ENCODE peak calls at places on chromosome 17, in six cellular contexts. C, Z, J, Y, O and W are unnamed samples.
A peak's percentile ranks its signal among the peaks of the same experiment; 100 is the strongest.

GRCh38 chr17:62916684-62917571 is 49.1 kb upstream of the TANC2 start:
- DNase-seq in C (no peak), Z (no peak), J (no peak), Y (no peak), O (no peak), W (no peak)

GRCh38 chr17:65496801-65497200 is 64.6 kb downstream of the AXIN2 start:
- DNase-seq in C (no peak), Z (no peak), J (no peak), Y (no peak), O (no peak), W (no peak)

GRCh38 chr17:40325156-40326013 is 16.4 kb downstream of the RARA start:
- DNase-seq in C (no peak), Z (peak; percentile 77), J (no peak), Y (no peak), O (no peak), W (no peak)

GRCh38 chr17:35892091-35892637 is 12.0 kb upstream of the CCL5 start:
- DNase-seq in C (no peak), Z (peak; percentile 75), J (no peak), Y (no peak), O (no peak), W (no peak)

GRCh38 chr17:81445642-81446500 is 50.6 kb downstream of the BAHCC1 start:
- DNase-seq in C (no peak), Z (no peak), J (no peak), Y (no peak), O (no peak), W (no peak)

GRCh38 chr17:82603981-82604448 is 44.2 kb downstream of the WDR45B start:
- DNase-seq in C (no peak), Z (peak; percentile 72), J (no peak), Y (peak; percentile 37), O (no peak), W (no peak)

GRCh38 chr17:64006361-64007088 is 8.4 kb downstream of the PRR29 start:
- DNase-seq in C (no peak), Z (no peak), J (no peak), Y (peak; percentile 80), O (peak; percentile 36), W (no peak)

GRCh38 chr17:77770331-77771105 is 188.0 kb upstream of the TNRC6C start:
- DNase-seq in C (peak; percentile 58), Z (no peak), J (no peak), Y (no peak), O (no peak), W (no peak)

GRCh38 chr17:69444023-69444422 is 29.5 kb downstream of the MAP2K6 start:
- DNase-seq in C (no peak), Z (no peak), J (no peak), Y (no peak), O (no peak), W (no peak)

GRCh38 chr17:59846391-59847165 is 46.2 kb downstream of the TUBD1 start:
- DNase-seq in C (peak; percentile 81), Z (peak; percentile 74), J (peak; percentile 94), Y (no peak), O (peak; percentile 64), W (no peak)

GRCh38 chr17:55120651-55121050 is 144.1 kb upstream of the HLF start:
- DNase-seq in C (no peak), Z (no peak), J (no peak), Y (no peak), O (no peak), W (no peak)

GRCh38 chr17:8056232-8056975 is 17.5 kb downstream of the ALOX15B start:
- DNase-seq in C (peak; percentile 26), Z (no peak), J (no peak), Y (no peak), O (peak; percentile 57), W (no peak)

GRCh38 chr17:78117027-78117981 is 11.3 kb downstream of the TMC6 start:
- DNase-seq in C (peak; percentile 41), Z (no peak), J (no peak), Y (peak; percentile 92), O (peak; percentile 59), W (no peak)

GRCh38 chr17:46771601-46772012 is 46.9 kb downstream of the WNT3 start:
- DNase-seq in C (peak; percentile 70), Z (no peak), J (no peak), Y (peak; percentile 92), O (peak; percentile 40), W (no peak)

GRCh38 chr17:73179878-73180277 is 13.0 kb upstream of the COG1 start:
- DNase-seq in C (no peak), Z (no peak), J (no peak), Y (no peak), O (no peak), W (no peak)

GRCh38 chr17:47674503-47674902 is 19.5 kb upstream of the TBKBP1 start:
- DNase-seq in C (no peak), Z (no peak), J (no peak), Y (no peak), O (no peak), W (no peak)

GRCh38 chr17:50877838-50878237 is 11.7 kb upstream of the TOB1 start:
- DNase-seq in C (no peak), Z (no peak), J (no peak), Y (no peak), O (no peak), W (no peak)

GRCh38 chr17:62816282-62816839 is 8.2 kb upstream of the MARCHF10 start:
- DNase-seq in C (no peak), Z (no peak), J (no peak), Y (no peak), O (no peak), W (no peak)

GRCh38 chr17:82294086-82294773 is 20.7 kb upstream of the CSNK1D start:
- DNase-seq in C (no peak), Z (no peak), J (no peak), Y (no peak), O (no peak), W (no peak)

GRCh38 chr17:9512323-9513168 is 63.1 kb downstream of the STX8 start:
- DNase-seq in C (peak; percentile 81), Z (no peak), J (peak; percentile 65), Y (no peak), O (no peak), W (no peak)

GRCh38 chr17:37060966-37061365 is 112.2 kb downstream of the AATF start:
- DNase-seq in C (no peak), Z (no peak), J (no peak), Y (no peak), O (no peak), W (no peak)

GRCh38 chr17:62064791-62065563 is at the start of gene MED13:
- DNase-seq in C (peak; percentile 69), Z (peak; percentile 74), J (no peak), Y (peak; percentile 91), O (peak; percentile 86), W (peak; percentile 63)

GRCh38 chr17:10447035-10447931 is 22.1 kb downstream of the MYH4 start:
- DNase-seq in C (no peak), Z (no peak), J (no peak), Y (no peak), O (no peak), W (no peak)

GRCh38 chr17:41107941-41108445 is 2.8 kb downstream of the KRTAP4-9 start:
- DNase-seq in C (no peak), Z (no peak), J (no peak), Y (no peak), O (no peak), W (no peak)

GRCh38 chr17:81842378-81842724 is 7.5 kb upstream of the PPP1R27 start:
- DNase-seq in C (no peak), Z (no peak), J (no peak), Y (no peak), O (no peak), W (no peak)

DNA sequence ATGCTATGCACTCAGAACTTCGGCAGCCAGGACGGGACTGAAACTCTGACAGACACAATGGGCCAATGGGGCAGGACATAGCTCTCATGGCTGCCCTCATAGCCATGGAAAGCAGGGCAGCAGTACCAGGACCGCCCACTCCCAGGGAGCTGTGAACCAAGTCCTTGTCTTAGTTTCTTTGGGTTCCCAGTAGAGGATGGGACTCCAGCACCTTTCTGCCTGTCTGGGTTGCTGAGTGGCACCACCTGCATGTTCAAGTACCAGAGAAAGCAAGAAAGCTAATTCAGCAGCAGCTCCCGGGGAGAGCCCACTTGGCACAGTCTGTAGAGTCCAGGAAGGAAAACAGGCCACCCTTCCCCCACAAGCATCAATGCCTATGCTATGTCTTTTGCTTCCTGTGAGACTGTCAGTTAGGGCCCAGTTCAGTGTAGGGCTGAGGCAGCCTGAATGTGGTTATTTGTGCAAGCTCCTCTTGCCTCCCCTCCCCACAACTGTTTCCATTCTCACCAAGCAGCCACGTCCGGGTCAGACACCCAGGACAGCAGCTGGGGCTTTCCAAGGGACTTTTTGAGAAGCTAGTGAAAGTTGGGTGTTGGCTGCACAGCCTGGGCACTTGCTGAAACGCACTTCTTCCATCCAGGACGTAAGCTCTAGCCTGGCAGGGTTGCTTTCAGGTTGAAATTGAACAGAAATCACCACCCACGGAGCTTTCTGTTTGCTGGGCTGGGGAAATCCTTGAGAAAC is 7.8 kb downstream of the SUPT4H1 start:
- DNase-seq in C (no peak), Z (peak; percentile 99), J (no peak), Y (no peak), O (no peak), W (peak; percentile 77)
- H3K4me3 ChIP-seq in C (no peak overlapping the region), Z (peak overlapping the region; percentile 59), J (no peak overlapping the region), Y (no peak overlapping the region), O (no peak overlapping the region), W (peak overlapping the region; percentile 66)

GRCh38 chr17:1484586-1485310 is 7.7 kb downstream of the MYO1C start:
- DNase-seq in C (peak; percentile 45), Z (peak; percentile 83), J (peak; percentile 65), Y (peak; percentile 74), O (peak; percentile 84), W (no peak)
- H3K4me3 ChIP-seq in C (peak overlapping the region; percentile 58), Z (peak overlapping the region; percentile 19), J (peak overlapping the region; percentile 60), Y (peak overlapping the region; percentile 71), O (peak overlapping the region; percentile 78), W (peak overlapping the region; percentile 33)

GRCh38 chr17:68290268-68290954 is 516 bp downstream of the SLC16A6 start:
- DNase-seq in C (peak; percentile 46), Z (peak; percentile 83), J (no peak), Y (peak; percentile 60), O (no peak), W (peak; percentile 52)

GRCh38 chr17:68288804-68289203 is 2.1 kb downstream of the SLC16A6 start:
- DNase-seq in C (no peak), Z (peak; percentile 54), J (no peak), Y (no peak), O (no peak), W (no peak)

GRCh38 chr17:68289473-68289872 is 1.5 kb downstream of the SLC16A6 start:
- DNase-seq in C (peak; percentile 18), Z (no peak), J (no peak), Y (no peak), O (no peak), W (no peak)

GRCh38 chr17:68289936-68290267 is 1.0 kb downstream of the SLC16A6 start:
- DNase-seq in C (peak; percentile 17), Z (no peak), J (no peak), Y (no peak), O (no peak), W (no peak)

DNA sequence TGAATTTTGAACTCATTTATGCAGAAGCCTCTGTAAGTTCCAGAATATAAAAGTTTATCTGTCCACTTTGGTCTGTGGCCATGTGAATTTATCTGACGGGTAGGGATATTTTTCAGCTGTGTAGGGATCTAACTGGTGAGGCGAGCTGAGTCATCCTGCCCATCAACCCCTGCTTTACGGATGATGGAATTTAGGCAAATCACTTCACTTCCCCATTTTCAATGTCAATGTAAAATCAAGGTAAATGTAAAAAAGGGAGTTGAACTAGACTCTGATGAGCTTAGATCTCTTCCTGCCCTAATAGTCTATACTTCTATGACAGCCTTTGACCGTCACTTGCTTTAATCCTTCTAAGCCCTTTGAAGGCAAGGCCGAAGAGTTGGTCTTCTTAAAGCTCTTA is 2.6 kb downstream of the SLC16A6 start:
- DNase-seq in C (peak; percentile 30), Z (no peak), J (no peak), Y (no peak), O (no peak), W (no peak)
- H3K4me3 ChIP-seq in C (no peak overlapping the region), Z (no peak overlapping the region), J (no peak overlapping the region), Y (no peak overlapping the region), O (no peak overlapping the region), W (no peak overlapping the region)

GRCh38 chr17:38609280-38610031 is 3.7 kb upstream of the SRCIN1 start:
- DNase-seq in C (no peak), Z (no peak), J (no peak), Y (no peak), O (no peak), W (no peak)
- H3K4me3 ChIP-seq in C (no peak overlapping the region), Z (no peak overlapping the region), J (no peak overlapping the region), Y (no peak overlapping the region), O (no peak overlapping the region), W (no peak overlapping the region)